ENCODE peak calls at places on chromosomes 11 and 22, in eight cellular contexts. L, K, W, A, B, C, D and X are unnamed samples.

GRCh38 chr11:29629281-29629680 is 387.5 kb downstream of the KCNA4 start:
- DNase-seq in L (peak; percentile 15), K (no peak), W (no peak), A (no peak), B (no peak), C (no peak), D (no peak), X (peak; percentile 2)

GRCh38 chr11:11977206-11977938 is 31.1 kb downstream of the DKK3 start:
- DNase-seq in L (peak; percentile 94), K (no peak), W (no peak), A (peak; percentile 61), B (no peak), C (no peak), D (peak; percentile 51), X (peak; percentile 76)

GRCh38 chr11:75311858-75312288 is 39.6 kb downstream of the ARRB1 start:
- DNase-seq in L (peak; percentile 74), K (peak; percentile 24), W (no peak), A (peak; percentile 49), B (no peak), C (no peak), D (no peak), X (peak; percentile 70)

GRCh38 chr22:32852346-32853251 is 51.1 kb downstream of the TIMP3 start:
- DNase-seq in L (peak; percentile 57), K (no peak), W (no peak), A (peak; percentile 55), B (no peak), C (no peak), D (no peak), X (peak; percentile 39)

GRCh38 chr11:91761406-91762027 is 463.1 kb upstream of the FAT3 start:
- DNase-seq in L (no peak), K (no peak), W (no peak), A (no peak), B (no peak), C (no peak), D (peak; percentile 11), X (no peak)

GRCh38 chr11:83187463-83187862 is 6.0 kb upstream of the ANKRD42 start:
- DNase-seq in L (no peak), K (no peak), W (no peak), A (no peak), B (no peak), C (no peak), D (no peak), X (no peak)

GRCh38 chr11:121964591-121964990 is 151.4 kb downstream of the BLID start:
- DNase-seq in L (peak; percentile 45), K (no peak), W (no peak), A (no peak), B (no peak), C (no peak), D (no peak), X (peak; percentile 74)

GRCh38 chr22:42754658-42755057 is 34.0 kb upstream of the A4GALT start:
- DNase-seq in L (peak; percentile 85), K (no peak), W (no peak), A (peak; percentile 64), B (no peak), C (no peak), D (no peak), X (peak; percentile 13)

GRCh38 chr22:42314709-42315391 is 44.4 kb upstream of the TCF20 start:
- DNase-seq in L (no peak), K (peak; percentile 49), W (no peak), A (no peak), B (no peak), C (no peak), D (no peak), X (no peak)

GRCh38 chr22:23369054-23369685 is 188.9 kb downstream of the BCR start:
- DNase-seq in L (no peak), K (no peak), W (no peak), A (no peak), B (no peak), C (no peak), D (no peak), X (no peak)

GRCh38 chr11:105000167-105000566 is 22.8 kb downstream of the CASP5 start:
- DNase-seq in L (peak; percentile 11), K (no peak), W (no peak), A (no peak), B (peak; percentile 4), C (no peak), D (peak; percentile 50), X (peak; percentile 9)

GRCh38 chr22:27866136-27867091 is 52.6 kb downstream of the PITPNB start:
- DNase-seq in L (peak; percentile 93), K (no peak), W (no peak), A (peak; percentile 57), B (no peak), C (no peak), D (no peak), X (no peak)

GRCh38 chr11:112499153-112499907 is 238.7 kb upstream of the PLET1 start:
- DNase-seq in L (no peak), K (no peak), W (no peak), A (no peak), B (no peak), C (no peak), D (peak; percentile 45), X (no peak)

GRCh38 chr11:64120951-64121569 is 44.9 kb downstream of the MACROD1 start:
- DNase-seq in L (no peak), K (peak; percentile 96), W (peak; percentile 89), A (no peak), B (no peak), C (no peak), D (no peak), X (no peak)

GRCh38 chr11:113578164-113578455 is 102.9 kb upstream of the DRD2 start:
- DNase-seq in L (no peak), K (no peak), W (no peak), A (no peak), B (no peak), C (no peak), D (no peak), X (no peak)

GRCh38 chr11:61107888-61108287 is 5.6 kb downstream of the CD5 start:
- DNase-seq in L (no peak), K (no peak), W (no peak), A (no peak), B (no peak), C (no peak), D (no peak), X (no peak)

GRCh38 chr22:32048069-32048468 is 5.0 kb downstream of the SLC5A1 start:
- DNase-seq in L (no peak), K (no peak), W (no peak), A (no peak), B (no peak), C (no peak), D (no peak), X (no peak)

GRCh38 chr11:8373519-8374432 is 110.1 kb upstream of the LMO1 start:
- DNase-seq in L (no peak), K (no peak), W (no peak), A (no peak), B (no peak), C (no peak), D (no peak), X (no peak)

GRCh38 chr22:34858026-34858425 is 207.9 kb upstream of the ISX start:
- DNase-seq in L (no peak), K (no peak), W (no peak), A (no peak), B (no peak), C (no peak), D (no peak), X (no peak)

GRCh38 chr11:3022300-3022967 is 30.3 kb upstream of the NAP1L4 start:
- DNase-seq in L (peak; percentile 88), K (no peak), W (no peak), A (peak; percentile 35), B (no peak), C (no peak), D (no peak), X (peak; percentile 66)

GRCh38 chr11:85236211-85236610 is 390.9 kb downstream of the DLG2 start:
- DNase-seq in L (no peak), K (no peak), W (no peak), A (no peak), B (no peak), C (no peak), D (peak; percentile 8), X (no peak)

GRCh38 chr22:50695421-50696250 is 23.0 kb downstream of the SHANK3 start:
- DNase-seq in L (no peak), K (no peak), W (peak; percentile 76), A (no peak), B (no peak), C (no peak), D (no peak), X (no peak)

GRCh38 chr11:21174781-21175180 is 505.4 kb downstream of the NELL1 start:
- DNase-seq in L (no peak), K (no peak), W (no peak), A (no peak), B (no peak), C (no peak), D (no peak), X (no peak)

GRCh38 chr22:36356708-36357694 is 30.8 kb downstream of the MYH9 start:
- DNase-seq in L (no peak), K (no peak), W (no peak), A (no peak), B (no peak), C (no peak), D (no peak), X (no peak)

GRCh38 chr11:30758012-30758411 is 171.9 kb upstream of the MPPED2 start:
- DNase-seq in L (no peak), K (no peak), W (no peak), A (no peak), B (no peak), C (no peak), D (no peak), X (no peak)

GRCh38 chr11:76752321-76753175 is 30.6 kb upstream of the TSKU start:
- DNase-seq in L (peak; percentile 86), K (no peak), W (no peak), A (peak; percentile 47), B (no peak), C (no peak), D (no peak), X (peak; percentile 12)

GRCh38 chr11:43311791-43312607 is at the start of gene API5:
- DNase-seq in L (peak; percentile 96), K (peak; percentile 93), W (peak; percentile 98), A (peak; percentile 92), B (peak; percentile 86), C (peak; percentile 89), D (peak; percentile 98), X (peak; percentile 94)

GRCh38 chr11:67230406-67230805 is 35.9 kb upstream of the GRK2 start:
- DNase-seq in L (no peak), K (no peak), W (no peak), A (no peak), B (no peak), C (no peak), D (no peak), X (no peak)

GRCh38 chr22:31451709-31452571 is 37.7 kb downstream of the EIF4ENIF1 start:
- DNase-seq in L (peak; percentile 72), K (peak; percentile 43), W (no peak), A (no peak), B (no peak), C (peak; percentile 6), D (peak; percentile 67), X (peak; percentile 62)

GRCh38 chr11:121099885-121100284 is 1.2 kb upstream of the TECTA start:
- DNase-seq in L (no peak), K (no peak), W (no peak), A (no peak), B (no peak), C (no peak), D (no peak), X (no peak)

GRCh38 chr11:62048101-62048500 is 75.7 kb upstream of the INCENP start:
- DNase-seq in L (no peak), K (no peak), W (no peak), A (no peak), B (no peak), C (no peak), D (no peak), X (no peak)

GRCh38 chr11:35735903-35736302 is 73.3 kb downstream of the TRIM44 start:
- DNase-seq in L (peak; percentile 69), K (no peak), W (no peak), A (peak; percentile 87), B (no peak), C (no peak), D (no peak), X (no peak)

GRCh38 chr22:36554101-36554500 is 25.1 kb upstream of the EIF3D start:
- DNase-seq in L (no peak), K (peak; percentile 36), W (no peak), A (no peak), B (no peak), C (no peak), D (peak; percentile 62), X (no peak)

GRCh38 chr11:90476442-90477007 is 253.7 kb upstream of the CHORDC1 start:
- DNase-seq in L (peak; percentile 21), K (no peak), W (peak; percentile 60), A (peak; percentile 66), B (peak; percentile 7), C (no peak), D (peak; percentile 67), X (peak; percentile 43)